ENCODE peak calls at places on chromosomes 3 and 15, in five cellular contexts. One of them, this sample, is unnamed.

GRCh38 chr15:58453931-58454793 is 22.4 kb downstream of the LIPC start:
- DNase-seq in AML-193: no peak
- DNase-seq in stimulated activated CD4-positive, alpha-beta T cell treated with anti-CD3 and anti-CD28 coated beads, Interleukin-15, amount 100 ng/mL, for 1 hour: no peak
- DNase-seq in left colon: no peak
- DNase-seq in CD4-positive, CD25-positive, alpha-beta regulatory T cell: no peak
- DNase-seq in this sample: no peak

GRCh38 chr3:66483006-66483928 is 17.6 kb downstream of the LRIG1 start:
- DNase-seq in AML-193: no peak
- DNase-seq in stimulated activated CD4-positive, alpha-beta T cell treated with anti-CD3 and anti-CD28 coated beads, Interleukin-15, amount 100 ng/mL, for 1 hour: no peak
- DNase-seq in left colon: peak; percentile 57
- DNase-seq in CD4-positive, CD25-positive, alpha-beta regulatory T cell: no peak
- DNase-seq in this sample: peak; percentile 18

GRCh38 chr15:52466134-52466701 is 62.5 kb downstream of the MYO5A start:
- DNase-seq in AML-193: no peak
- DNase-seq in stimulated activated CD4-positive, alpha-beta T cell treated with anti-CD3 and anti-CD28 coated beads, Interleukin-15, amount 100 ng/mL, for 1 hour: peak; percentile 8
- DNase-seq in left colon: peak; percentile 60
- DNase-seq in CD4-positive, CD25-positive, alpha-beta regulatory T cell: no peak
- DNase-seq in this sample: no peak

GRCh38 chr15:70098461-70099166 is 897 bp upstream of the TLE3 start:
- DNase-seq in AML-193: no peak
- DNase-seq in stimulated activated CD4-positive, alpha-beta T cell treated with anti-CD3 and anti-CD28 coated beads, Interleukin-15, amount 100 ng/mL, for 1 hour: no peak
- DNase-seq in left colon: peak; percentile 72
- DNase-seq in CD4-positive, CD25-positive, alpha-beta regulatory T cell: peak; percentile 49
- DNase-seq in this sample: no peak

GRCh38 chr15:65952425-65953053 is 83.2 kb downstream of the RAB11A start:
- DNase-seq in AML-193: no peak
- DNase-seq in stimulated activated CD4-positive, alpha-beta T cell treated with anti-CD3 and anti-CD28 coated beads, Interleukin-15, amount 100 ng/mL, for 1 hour: no peak
- DNase-seq in left colon: peak; percentile 27
- DNase-seq in CD4-positive, CD25-positive, alpha-beta regulatory T cell: no peak
- DNase-seq in this sample: no peak

GRCh38 chr15:41996376-41996775 is 24.0 kb upstream of the EHD4 start:
- DNase-seq in AML-193: no peak
- DNase-seq in stimulated activated CD4-positive, alpha-beta T cell treated with anti-CD3 and anti-CD28 coated beads, Interleukin-15, amount 100 ng/mL, for 1 hour: no peak
- DNase-seq in left colon: no peak
- DNase-seq in CD4-positive, CD25-positive, alpha-beta regulatory T cell: no peak
- DNase-seq in this sample: no peak

GRCh38 chr15:29685156-29686078 is 136.9 kb downstream of the TJP1 start:
- DNase-seq in AML-193: no peak
- DNase-seq in stimulated activated CD4-positive, alpha-beta T cell treated with anti-CD3 and anti-CD28 coated beads, Interleukin-15, amount 100 ng/mL, for 1 hour: no peak
- DNase-seq in left colon: no peak
- DNase-seq in CD4-positive, CD25-positive, alpha-beta regulatory T cell: no peak
- DNase-seq in this sample: no peak

GRCh38 chr15:68543546-68544008 is 35.2 kb upstream of the CORO2B start:
- DNase-seq in AML-193: no peak
- DNase-seq in stimulated activated CD4-positive, alpha-beta T cell treated with anti-CD3 and anti-CD28 coated beads, Interleukin-15, amount 100 ng/mL, for 1 hour: no peak
- DNase-seq in left colon: no peak
- DNase-seq in CD4-positive, CD25-positive, alpha-beta regulatory T cell: no peak
- DNase-seq in this sample: no peak

GRCh38 chr3:107525101-107525953 is 2.6 kb downstream of the BBX start:
- DNase-seq in AML-193: peak; percentile 56
- DNase-seq in stimulated activated CD4-positive, alpha-beta T cell treated with anti-CD3 and anti-CD28 coated beads, Interleukin-15, amount 100 ng/mL, for 1 hour: peak; percentile 12
- DNase-seq in left colon: peak; percentile 44
- DNase-seq in CD4-positive, CD25-positive, alpha-beta regulatory T cell: peak; percentile 15
- DNase-seq in this sample: peak; percentile 24

GRCh38 chr15:44654858-44655257 is 8.6 kb downstream of the SPG11 start:
- DNase-seq in AML-193: peak; percentile 7
- DNase-seq in stimulated activated CD4-positive, alpha-beta T cell treated with anti-CD3 and anti-CD28 coated beads, Interleukin-15, amount 100 ng/mL, for 1 hour: no peak
- DNase-seq in left colon: no peak
- DNase-seq in CD4-positive, CD25-positive, alpha-beta regulatory T cell: no peak
- DNase-seq in this sample: no peak

GRCh38 chr3:111853071-111853470 is 6.0 kb upstream of the PHLDB2 start:
- DNase-seq in AML-193: no peak
- DNase-seq in stimulated activated CD4-positive, alpha-beta T cell treated with anti-CD3 and anti-CD28 coated beads, Interleukin-15, amount 100 ng/mL, for 1 hour: no peak
- DNase-seq in left colon: no peak
- DNase-seq in CD4-positive, CD25-positive, alpha-beta regulatory T cell: no peak
- DNase-seq in this sample: no peak

GRCh38 chr15:75065851-75066509 is 42.6 kb downstream of the PPCDC start:
- DNase-seq in AML-193: no peak
- DNase-seq in stimulated activated CD4-positive, alpha-beta T cell treated with anti-CD3 and anti-CD28 coated beads, Interleukin-15, amount 100 ng/mL, for 1 hour: no peak
- DNase-seq in left colon: no peak
- DNase-seq in CD4-positive, CD25-positive, alpha-beta regulatory T cell: no peak
- DNase-seq in this sample: no peak

GRCh38 chr3:183129243-183129642 is 29.9 kb upstream of the MCCC1 start:
- DNase-seq in AML-193: no peak
- DNase-seq in stimulated activated CD4-positive, alpha-beta T cell treated with anti-CD3 and anti-CD28 coated beads, Interleukin-15, amount 100 ng/mL, for 1 hour: no peak
- DNase-seq in left colon: no peak
- DNase-seq in CD4-positive, CD25-positive, alpha-beta regulatory T cell: no peak
- DNase-seq in this sample: no peak

GRCh38 chr3:187026321-187026678 is 96.0 kb downstream of the ST6GAL1 start:
- DNase-seq in AML-193: no peak
- DNase-seq in stimulated activated CD4-positive, alpha-beta T cell treated with anti-CD3 and anti-CD28 coated beads, Interleukin-15, amount 100 ng/mL, for 1 hour: no peak
- DNase-seq in left colon: no peak
- DNase-seq in CD4-positive, CD25-positive, alpha-beta regulatory T cell: no peak
- DNase-seq in this sample: no peak

GRCh38 chr3:64533565-64534317 is 154.1 kb downstream of the ADAMTS9 start:
- DNase-seq in AML-193: peak; percentile 58
- DNase-seq in stimulated activated CD4-positive, alpha-beta T cell treated with anti-CD3 and anti-CD28 coated beads, Interleukin-15, amount 100 ng/mL, for 1 hour: peak; percentile 3
- DNase-seq in left colon: peak; percentile 75
- DNase-seq in CD4-positive, CD25-positive, alpha-beta regulatory T cell: no peak
- DNase-seq in this sample: no peak

GRCh38 chr15:96887730-96888129 is 557.2 kb downstream of the NR2F2 start:
- DNase-seq in AML-193: no peak
- DNase-seq in stimulated activated CD4-positive, alpha-beta T cell treated with anti-CD3 and anti-CD28 coated beads, Interleukin-15, amount 100 ng/mL, for 1 hour: no peak
- DNase-seq in left colon: no peak
- DNase-seq in CD4-positive, CD25-positive, alpha-beta regulatory T cell: no peak
- DNase-seq in this sample: no peak

GRCh38 chr15:45242289-45242688 is 9.7 kb upstream of the SLC28A2 start:
- DNase-seq in AML-193: no peak
- DNase-seq in stimulated activated CD4-positive, alpha-beta T cell treated with anti-CD3 and anti-CD28 coated beads, Interleukin-15, amount 100 ng/mL, for 1 hour: no peak
- DNase-seq in left colon: peak; percentile 17
- DNase-seq in CD4-positive, CD25-positive, alpha-beta regulatory T cell: no peak
- DNase-seq in this sample: no peak

GRCh38 chr3:107347717-107348116 is 29.5 kb upstream of the CCDC54 start:
- DNase-seq in AML-193: no peak
- DNase-seq in stimulated activated CD4-positive, alpha-beta T cell treated with anti-CD3 and anti-CD28 coated beads, Interleukin-15, amount 100 ng/mL, for 1 hour: no peak
- DNase-seq in left colon: no peak
- DNase-seq in CD4-positive, CD25-positive, alpha-beta regulatory T cell: no peak
- DNase-seq in this sample: no peak

GRCh38 chr15:63425426-63425825 is 43.8 kb upstream of the CA12 start:
- DNase-seq in AML-193: no peak
- DNase-seq in stimulated activated CD4-positive, alpha-beta T cell treated with anti-CD3 and anti-CD28 coated beads, Interleukin-15, amount 100 ng/mL, for 1 hour: no peak
- DNase-seq in left colon: no peak
- DNase-seq in CD4-positive, CD25-positive, alpha-beta regulatory T cell: no peak
- DNase-seq in this sample: no peak

GRCh38 chr3:156317457-156317856 is 197.1 kb downstream of the KCNAB1 start:
- DNase-seq in AML-193: no peak
- DNase-seq in stimulated activated CD4-positive, alpha-beta T cell treated with anti-CD3 and anti-CD28 coated beads, Interleukin-15, amount 100 ng/mL, for 1 hour: no peak
- DNase-seq in left colon: no peak
- DNase-seq in CD4-positive, CD25-positive, alpha-beta regulatory T cell: no peak
- DNase-seq in this sample: no peak

GRCh38 chr3:3074551-3075257 is 35.5 kb downstream of the IL5RA start:
- DNase-seq in AML-193: no peak
- DNase-seq in stimulated activated CD4-positive, alpha-beta T cell treated with anti-CD3 and anti-CD28 coated beads, Interleukin-15, amount 100 ng/mL, for 1 hour: no peak
- DNase-seq in left colon: no peak
- DNase-seq in CD4-positive, CD25-positive, alpha-beta regulatory T cell: no peak
- DNase-seq in this sample: no peak

GRCh38 chr15:73704869-73705645 is 20.9 kb downstream of the CD276 start:
- DNase-seq in AML-193: peak; percentile 61
- DNase-seq in stimulated activated CD4-positive, alpha-beta T cell treated with anti-CD3 and anti-CD28 coated beads, Interleukin-15, amount 100 ng/mL, for 1 hour: peak; percentile 49
- DNase-seq in left colon: peak; percentile 73
- DNase-seq in CD4-positive, CD25-positive, alpha-beta regulatory T cell: peak; percentile 43
- DNase-seq in this sample: no peak

GRCh38 chr3:34382859-34383258 is 584.4 kb downstream of the PDCD6IP start:
- DNase-seq in AML-193: no peak
- DNase-seq in stimulated activated CD4-positive, alpha-beta T cell treated with anti-CD3 and anti-CD28 coated beads, Interleukin-15, amount 100 ng/mL, for 1 hour: no peak
- DNase-seq in left colon: no peak
- DNase-seq in CD4-positive, CD25-positive, alpha-beta regulatory T cell: no peak
- DNase-seq in this sample: no peak

GRCh38 chr15:84699538-84700191 is 16.3 kb downstream of the SEC11A start:
- DNase-seq in AML-193: no peak
- DNase-seq in stimulated activated CD4-positive, alpha-beta T cell treated with anti-CD3 and anti-CD28 coated beads, Interleukin-15, amount 100 ng/mL, for 1 hour: no peak
- DNase-seq in left colon: no peak
- DNase-seq in CD4-positive, CD25-positive, alpha-beta regulatory T cell: no peak
- DNase-seq in this sample: no peak

GRCh38 chr3:108127301-108127988 is 36.6 kb upstream of the CD47 start:
- DNase-seq in AML-193: no peak
- DNase-seq in stimulated activated CD4-positive, alpha-beta T cell treated with anti-CD3 and anti-CD28 coated beads, Interleukin-15, amount 100 ng/mL, for 1 hour: peak; percentile 17
- DNase-seq in left colon: peak; percentile 21
- DNase-seq in CD4-positive, CD25-positive, alpha-beta regulatory T cell: peak; percentile 82
- DNase-seq in this sample: no peak

GRCh38 chr3:127985655-127986225 is 66.5 kb upstream of the SEC61A1 start:
- DNase-seq in AML-193: no peak
- DNase-seq in stimulated activated CD4-positive, alpha-beta T cell treated with anti-CD3 and anti-CD28 coated beads, Interleukin-15, amount 100 ng/mL, for 1 hour: no peak
- DNase-seq in left colon: no peak
- DNase-seq in CD4-positive, CD25-positive, alpha-beta regulatory T cell: no peak
- DNase-seq in this sample: no peak

GRCh38 chr15:93180656-93181055 is 91.6 kb upstream of the RGMA start:
- DNase-seq in AML-193: no peak
- DNase-seq in stimulated activated CD4-positive, alpha-beta T cell treated with anti-CD3 and anti-CD28 coated beads, Interleukin-15, amount 100 ng/mL, for 1 hour: no peak
- DNase-seq in left colon: no peak
- DNase-seq in CD4-positive, CD25-positive, alpha-beta regulatory T cell: no peak
- DNase-seq in this sample: no peak

GRCh38 chr3:58236527-58237237 is 910 bp upstream of the ABHD6 start:
- DNase-seq in AML-193: no peak
- DNase-seq in stimulated activated CD4-positive, alpha-beta T cell treated with anti-CD3 and anti-CD28 coated beads, Interleukin-15, amount 100 ng/mL, for 1 hour: no peak
- DNase-seq in left colon: peak; percentile 55
- DNase-seq in CD4-positive, CD25-positive, alpha-beta regulatory T cell: no peak
- DNase-seq in this sample: no peak

GRCh38 chr15:45157974-45158373 is 28.2 kb downstream of the DUOX1 start:
- DNase-seq in AML-193: no peak
- DNase-seq in stimulated activated CD4-positive, alpha-beta T cell treated with anti-CD3 and anti-CD28 coated beads, Interleukin-15, amount 100 ng/mL, for 1 hour: no peak
- DNase-seq in left colon: no peak
- DNase-seq in CD4-positive, CD25-positive, alpha-beta regulatory T cell: no peak
- DNase-seq in this sample: no peak

GRCh38 chr3:55167586-55168317 is 239.9 kb upstream of the LRTM1 start:
- DNase-seq in AML-193: no peak
- DNase-seq in stimulated activated CD4-positive, alpha-beta T cell treated with anti-CD3 and anti-CD28 coated beads, Interleukin-15, amount 100 ng/mL, for 1 hour: no peak
- DNase-seq in left colon: no peak
- DNase-seq in CD4-positive, CD25-positive, alpha-beta regulatory T cell: no peak
- DNase-seq in this sample: no peak

GRCh38 chr3:39013289-39013688 is 38.5 kb downstream of the SCN11A start:
- DNase-seq in AML-193: no peak
- DNase-seq in stimulated activated CD4-positive, alpha-beta T cell treated with anti-CD3 and anti-CD28 coated beads, Interleukin-15, amount 100 ng/mL, for 1 hour: no peak
- DNase-seq in left colon: no peak
- DNase-seq in CD4-positive, CD25-positive, alpha-beta regulatory T cell: no peak
- DNase-seq in this sample: no peak

GRCh38 chr3:169022457-169022856 is 641.1 kb downstream of the MECOM start:
- DNase-seq in AML-193: no peak
- DNase-seq in stimulated activated CD4-positive, alpha-beta T cell treated with anti-CD3 and anti-CD28 coated beads, Interleukin-15, amount 100 ng/mL, for 1 hour: no peak
- DNase-seq in left colon: no peak
- DNase-seq in CD4-positive, CD25-positive, alpha-beta regulatory T cell: no peak
- DNase-seq in this sample: no peak

GRCh38 chr3:177150218-177150916 is 46.9 kb downstream of the TBL1XR1 start:
- DNase-seq in AML-193: no peak
- DNase-seq in stimulated activated CD4-positive, alpha-beta T cell treated with anti-CD3 and anti-CD28 coated beads, Interleukin-15, amount 100 ng/mL, for 1 hour: no peak
- DNase-seq in left colon: no peak
- DNase-seq in CD4-positive, CD25-positive, alpha-beta regulatory T cell: no peak
- DNase-seq in this sample: no peak

GRCh38 chr15:48800811-48801460 is 9.9 kb downstream of the CEP152 start:
- DNase-seq in AML-193: peak; percentile 29
- DNase-seq in stimulated activated CD4-positive, alpha-beta T cell treated with anti-CD3 and anti-CD28 coated beads, Interleukin-15, amount 100 ng/mL, for 1 hour: no peak
- DNase-seq in left colon: no peak
- DNase-seq in CD4-positive, CD25-positive, alpha-beta regulatory T cell: no peak
- DNase-seq in this sample: no peak

GRCh38 chr15:34812369-34812768 is 17.0 kb upstream of the ACTC1 start:
- DNase-seq in AML-193: no peak
- DNase-seq in stimulated activated CD4-positive, alpha-beta T cell treated with anti-CD3 and anti-CD28 coated beads, Interleukin-15, amount 100 ng/mL, for 1 hour: no peak
- DNase-seq in left colon: no peak
- DNase-seq in CD4-positive, CD25-positive, alpha-beta regulatory T cell: no peak
- DNase-seq in this sample: no peak

GRCh38 chr3:150293401-150294001 is 114.6 kb upstream of the TSC22D2 start:
- DNase-seq in AML-193: no peak
- DNase-seq in stimulated activated CD4-positive, alpha-beta T cell treated with anti-CD3 and anti-CD28 coated beads, Interleukin-15, amount 100 ng/mL, for 1 hour: no peak
- DNase-seq in left colon: no peak
- DNase-seq in CD4-positive, CD25-positive, alpha-beta regulatory T cell: no peak
- DNase-seq in this sample: no peak